ENCODE peak calls at places on chromosomes 13 and 19, in ten cellular contexts. D, K, E, Y, Q, F, W, M, P and R are unnamed samples.

GRCh38 chr13:99113351-99113750 is 87.3 kb upstream of the UBAC2 start:
- DNase-seq in D (no peak), K (no peak), E (no peak), Y (no peak), Q (no peak), F (no peak), W (no peak), M (no peak), P (no peak), R (no peak)

GRCh38 chr19:48719263-48720171 is at the start of gene MAMSTR:
- DNase-seq in D (peak; percentile 87), K (no peak), E (no peak), Y (peak; percentile 46), Q (no peak), F (no peak), W (no peak), M (no peak), P (no peak), R (no peak)

GRCh38 chr19:18446811-18447359 is 9.0 kb upstream of the ISYNA1 start:
- DNase-seq in D (no peak), K (no peak), E (no peak), Y (no peak), Q (no peak), F (no peak), W (no peak), M (no peak), P (no peak), R (no peak)

GRCh38 chr19:43777163-43777700 is 3.5 kb downstream of the KCNN4 start:
- DNase-seq in D (peak; percentile 84), K (no peak), E (peak; percentile 38), Y (no peak), Q (no peak), F (no peak), W (peak; percentile 62), M (peak; percentile 73), P (no peak), R (no peak)

GRCh38 chr13:75636339-75637095 is 387 bp downstream of the LMO7 start:
- DNase-seq in D (peak; percentile 89), K (peak; percentile 39), E (peak; percentile 46), Y (peak; percentile 20), Q (no peak), F (no peak), W (peak; percentile 55), M (peak; percentile 72), P (no peak), R (peak; percentile 59)

GRCh38 chr13:46905249-46905648 is 8.4 kb upstream of the HTR2A start:
- DNase-seq in D (no peak), K (no peak), E (peak; percentile 58), Y (no peak), Q (no peak), F (no peak), W (no peak), M (no peak), P (no peak), R (no peak)

GRCh38 chr13:73556902-73557301 is 498.1 kb downstream of the KLF5 start:
- DNase-seq in D (no peak), K (no peak), E (no peak), Y (no peak), Q (no peak), F (no peak), W (no peak), M (peak; percentile 2), P (no peak), R (no peak)

GRCh38 chr19:52602931-52603330 is 32.8 kb downstream of the ZNF701 start:
- DNase-seq in D (no peak), K (no peak), E (no peak), Y (no peak), Q (no peak), F (no peak), W (no peak), M (no peak), P (no peak), R (no peak)

GRCh38 chr19:1074512-1075283 is 7.7 kb downstream of the ARHGAP45 start:
- DNase-seq in D (peak; percentile 99), K (no peak), E (no peak), Y (no peak), Q (no peak), F (no peak), W (peak; percentile 92), M (no peak), P (peak; percentile 90), R (no peak)

GRCh38 chr19:33426621-33427475 is 53.3 kb downstream of the CEBPG start:
- DNase-seq in D (peak; percentile 51), K (no peak), E (no peak), Y (peak; percentile 80), Q (no peak), F (no peak), W (no peak), M (no peak), P (no peak), R (no peak)

GRCh38 chr19:55189424-55189823 is 9.3 kb upstream of the SYT5 start:
- DNase-seq in D (no peak), K (no peak), E (peak; percentile 96), Y (no peak), Q (no peak), F (peak; percentile 73), W (no peak), M (peak; percentile 91), P (no peak), R (no peak)

GRCh38 chr13:29707876-29708543 is 112.5 kb upstream of the SLC7A1 start:
- DNase-seq in D (no peak), K (peak; percentile 67), E (peak; percentile 72), Y (peak; percentile 41), Q (no peak), F (peak; percentile 2), W (peak; percentile 61), M (peak; percentile 42), P (no peak), R (no peak)
- TF ChIP-seq CTCF in D (peak; percentile 56), K (peak; percentile 51), E (peak; percentile 91), Y (peak; percentile 67), Q (peak; percentile 28), F (peak; percentile 77), W (peak; percentile 70), M (peak; percentile 78), P (no peak), R (no peak)

DNA sequence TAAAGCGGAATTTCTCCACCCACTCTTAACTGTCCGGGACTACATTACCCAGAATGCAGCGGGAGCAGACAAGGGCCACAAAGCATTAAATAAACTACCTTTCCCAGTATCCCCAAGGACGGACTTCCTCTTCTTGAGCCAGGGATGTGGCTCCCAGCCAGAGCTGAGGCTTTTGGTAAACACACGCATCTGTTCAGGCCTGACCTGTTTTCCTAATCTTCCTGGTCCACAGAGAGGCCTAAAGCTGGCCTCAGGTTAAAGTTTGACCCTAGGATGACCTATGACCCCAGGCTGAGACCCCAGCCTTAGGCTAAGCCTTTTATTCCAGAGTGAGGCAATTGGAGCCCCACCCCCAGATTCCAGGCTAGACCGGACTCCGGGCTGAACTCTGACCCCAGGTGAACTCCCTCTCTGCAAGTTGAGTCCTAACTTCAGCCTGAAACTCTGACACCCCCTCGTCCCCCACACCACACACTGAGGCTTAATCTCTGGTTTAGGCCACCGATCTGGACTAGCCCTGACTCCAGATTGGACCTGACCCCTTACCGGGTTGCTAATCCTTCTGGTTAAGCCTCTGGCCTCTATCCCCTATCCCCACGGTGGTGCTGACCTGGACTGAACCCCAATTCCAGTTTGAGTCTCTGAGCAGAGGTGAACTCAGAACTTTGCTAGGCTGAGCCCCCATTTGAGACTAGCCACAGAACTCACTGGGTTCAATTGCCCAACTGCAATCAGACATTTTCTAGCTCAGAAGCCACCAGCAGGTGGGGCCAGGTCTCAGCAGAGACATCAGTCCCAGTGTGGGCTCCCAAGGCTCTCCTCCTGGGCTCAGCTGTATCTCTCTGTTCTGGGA is 719 bp upstream of the GPR108 start:
- DNase-seq in D (peak; percentile 92), K (peak; percentile 63), E (peak; percentile 92), Y (peak; percentile 83), Q (peak; percentile 98), F (peak; percentile 51), W (peak; percentile 95), M (peak; percentile 81), P (peak; percentile 87), R (no peak)
- TF ChIP-seq CTCF in D (peak; percentile 70), K (peak; percentile 46), E (peak; percentile 78), Y (peak; percentile 75), Q (peak; percentile 51), F (peak; percentile 72), W (peak; percentile 74), M (peak; percentile 70), P (no peak), R (peak; percentile 60)

GRCh38 chr19:47111081-47111589 is 2.4 kb downstream of the ZC3H4 start:
- DNase-seq in D (peak; percentile 89), K (no peak), E (peak; percentile 19), Y (peak; percentile 23), Q (no peak), F (no peak), W (peak; percentile 68), M (no peak), P (no peak), R (no peak)

GRCh38 chr19:47113446-47114348 is at the start of gene ZC3H4:
- DNase-seq in D (peak; percentile 97), K (peak; percentile 93), E (peak; percentile 95), Y (peak; percentile 96), Q (peak; percentile 90), F (peak; percentile 84), W (peak; percentile 98), M (peak; percentile 92), P (peak; percentile 94), R (peak; percentile 96)

GRCh38 chr19:47111682-47112165 is 1.9 kb downstream of the ZC3H4 start:
- DNase-seq in D (no peak), K (no peak), E (no peak), Y (no peak), Q (no peak), F (no peak), W (no peak), M (no peak), P (no peak), R (no peak)

GRCh38 chr19:47112166-47112663 is 1.4 kb downstream of the ZC3H4 start:
- DNase-seq in D (peak; percentile 98), K (peak; percentile 66), E (peak; percentile 91), Y (peak; percentile 79), Q (no peak), F (peak; percentile 67), W (peak; percentile 87), M (peak; percentile 88), P (peak; percentile 46), R (peak; percentile 81)

DNA sequence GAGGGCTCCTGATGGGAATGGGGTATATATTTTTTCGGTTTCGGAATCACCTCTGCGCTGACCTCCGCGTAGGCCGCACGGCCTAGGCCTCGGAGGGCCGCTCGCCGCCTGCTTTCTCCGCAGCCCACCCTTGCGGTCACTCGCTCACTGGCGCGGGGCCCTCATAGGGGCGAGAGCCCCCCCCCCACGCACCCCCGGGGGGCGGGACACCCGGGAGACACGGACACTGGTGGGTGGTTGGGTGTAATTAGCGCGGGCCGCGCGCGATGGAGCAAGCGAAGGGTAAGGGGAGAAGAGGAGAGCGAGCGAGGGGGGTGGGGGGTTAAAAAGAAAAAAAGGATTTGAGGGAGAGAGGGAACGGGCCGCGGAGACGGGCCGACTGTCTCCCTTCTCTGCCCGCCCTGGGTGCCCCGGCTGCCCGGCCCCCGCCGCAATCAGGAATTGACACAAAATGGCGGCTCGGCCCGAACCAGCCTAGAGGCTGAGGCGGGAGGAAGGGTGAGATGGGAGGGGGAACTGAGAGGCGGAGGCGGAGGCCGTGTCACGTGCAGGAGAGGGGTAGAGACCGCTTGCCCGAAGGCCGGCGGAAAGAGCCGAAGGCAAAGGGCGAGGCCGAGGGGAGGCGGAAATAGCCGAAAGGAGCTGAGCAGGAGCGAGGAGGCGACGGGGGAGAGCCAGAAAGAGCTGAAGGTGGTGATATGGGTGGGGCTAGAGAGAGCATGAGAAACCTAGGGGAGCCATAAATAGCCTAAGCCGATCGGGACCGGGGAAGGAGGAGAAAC is 721 bp downstream of the ZC3H4 start:
- DNase-seq in D (peak; percentile 100), K (peak; percentile 99), E (peak; percentile 100), Y (peak; percentile 99), Q (peak; percentile 96), F (peak; percentile 99), W (peak; percentile 99), M (peak; percentile 99), P (peak; percentile 94), R (peak; percentile 99)
- TF ChIP-seq CTCF in D (no peak), K (no peak), E (no peak), Y (no peak), Q (no peak), F (peak; percentile 4), W (no peak), M (no peak), P (no peak), R (no peak)

GRCh38 chr13:69935043-69935442 is 172.6 kb upstream of the ATXN8OS start:
- DNase-seq in D (no peak), K (no peak), E (no peak), Y (no peak), Q (no peak), F (no peak), W (peak; percentile 1), M (no peak), P (no peak), R (no peak)
- TF ChIP-seq CTCF in D (no peak), K (peak; percentile 72), E (no peak), Y (peak; percentile 14), Q (no peak), F (no peak), W (no peak), M (peak; percentile 34), P (no peak), R (peak; percentile 69)